ENCODE peak calls at places on chromosome 7, in four cellular contexts. One of them, this sample, is unnamed.

GRCh38 chr7:51309361-51310130 is 7.1 kb downstream of the COBL start:
- DNase-seq in CD4-positive, alpha-beta T cell: no peak
- DNase-seq in astrocyte: no peak
- DNase-seq in heart left ventricle: no peak
- DNase-seq in this sample: no peak

GRCh38 chr7:155792999-155793560 is 19.2 kb downstream of the SHH start:
- DNase-seq in heart left ventricle: no peak
- DNase-seq in astrocyte: no peak
- DNase-seq in CD4-positive, alpha-beta T cell: no peak
- DNase-seq in this sample: no peak

GRCh38 chr7:36607741-36608140 is 116.6 kb downstream of the AOAH start:
- DNase-seq in CD4-positive, alpha-beta T cell: no peak
- DNase-seq in heart left ventricle: no peak
- DNase-seq in astrocyte: no peak
- DNase-seq in this sample: no peak

GRCh38 chr7:131774419-131775220 is 218.2 kb upstream of the PODXL start:
- DNase-seq in heart left ventricle: no peak
- DNase-seq in astrocyte: no peak
- DNase-seq in CD4-positive, alpha-beta T cell: no peak
- DNase-seq in this sample: no peak

GRCh38 chr7:91836065-91836368 is 44.5 kb downstream of the MTERF1 start:
- DNase-seq in heart left ventricle: no peak
- DNase-seq in CD4-positive, alpha-beta T cell: no peak
- DNase-seq in astrocyte: peak; percentile 33
- DNase-seq in this sample: no peak

GRCh38 chr7:157667261-157667660 is 330.5 kb downstream of the DNAJB6 start:
- DNase-seq in heart left ventricle: no peak
- DNase-seq in astrocyte: no peak
- DNase-seq in CD4-positive, alpha-beta T cell: no peak
- DNase-seq in this sample: no peak

GRCh38 chr7:9124320-9124719 is 690.9 kb downstream of the NXPH1 start:
- DNase-seq in heart left ventricle: no peak
- DNase-seq in astrocyte: no peak
- DNase-seq in CD4-positive, alpha-beta T cell: no peak
- DNase-seq in this sample: no peak

GRCh38 chr7:130982160-130982638 is 248.2 kb upstream of the KLF14 start:
- DNase-seq in astrocyte: peak; percentile 53
- DNase-seq in CD4-positive, alpha-beta T cell: no peak
- DNase-seq in heart left ventricle: no peak
- DNase-seq in this sample: peak; percentile 48

GRCh38 chr7:68963547-68963946 is 634.7 kb upstream of the AUTS2 start:
- DNase-seq in CD4-positive, alpha-beta T cell: no peak
- DNase-seq in heart left ventricle: no peak
- DNase-seq in astrocyte: peak; percentile 98
- DNase-seq in this sample: peak; percentile 59

GRCh38 chr7:20520530-20520929 is 94.9 kb upstream of the ABCB5 start:
- DNase-seq in heart left ventricle: no peak
- DNase-seq in CD4-positive, alpha-beta T cell: no peak
- DNase-seq in astrocyte: no peak
- DNase-seq in this sample: no peak

GRCh38 chr7:96526492-96526891 is 183.2 kb downstream of the SEM1 start:
- DNase-seq in astrocyte: no peak
- DNase-seq in heart left ventricle: no peak
- DNase-seq in CD4-positive, alpha-beta T cell: no peak
- DNase-seq in this sample: no peak

GRCh38 chr7:2355079-2356008 is 717 bp downstream of the EIF3B start:
- DNase-seq in heart left ventricle: no peak
- DNase-seq in astrocyte: no peak
- DNase-seq in CD4-positive, alpha-beta T cell: no peak
- DNase-seq in this sample: peak; percentile 91

GRCh38 chr7:56218510-56218909 is 102.3 kb upstream of the NUPR2 start:
- DNase-seq in astrocyte: no peak
- DNase-seq in CD4-positive, alpha-beta T cell: no peak
- DNase-seq in heart left ventricle: no peak
- DNase-seq in this sample: no peak

GRCh38 chr7:155882596-155882995 is 70.3 kb upstream of the SHH start:
- DNase-seq in heart left ventricle: no peak
- DNase-seq in CD4-positive, alpha-beta T cell: no peak
- DNase-seq in astrocyte: peak; percentile 49
- DNase-seq in this sample: no peak

GRCh38 chr7:148303295-148304013 is 287.1 kb upstream of the C7orf33 start:
- DNase-seq in heart left ventricle: peak; percentile 88
- DNase-seq in CD4-positive, alpha-beta T cell: no peak
- DNase-seq in astrocyte: peak; percentile 9
- DNase-seq in this sample: peak; percentile 79
- H3K27ac ChIP-seq in heart left ventricle: peak overlapping the region; percentile 38
- H3K27ac ChIP-seq in CD4-positive, alpha-beta T cell: no peak overlapping the region
- H3K27ac ChIP-seq in astrocyte: no peak overlapping the region
- H3K27ac ChIP-seq in this sample: no peak overlapping the region

DNA sequence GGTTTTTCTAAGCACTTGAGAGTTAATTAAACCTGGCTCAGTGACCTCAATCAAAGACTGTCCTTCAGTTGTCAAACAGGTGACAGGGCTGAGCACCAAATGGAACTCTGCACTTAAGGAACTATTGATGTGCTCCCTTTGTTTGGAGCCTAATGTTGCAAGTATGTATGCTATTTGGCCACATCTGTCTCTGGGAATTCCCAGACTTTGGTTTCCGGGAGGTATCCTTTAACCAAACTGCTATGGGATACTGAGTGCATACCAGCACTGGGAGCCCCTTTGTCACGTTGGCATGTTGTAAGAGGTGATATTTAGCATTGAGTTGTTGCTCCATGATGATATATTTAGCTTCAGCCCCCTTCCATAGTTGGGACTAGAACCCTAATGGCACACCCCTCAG is 25.2 kb downstream of the ASZ1 start:
- DNase-seq in astrocyte: peak; percentile 44
- DNase-seq in CD4-positive, alpha-beta T cell: no peak
- DNase-seq in heart left ventricle: no peak
- DNase-seq in this sample: no peak
- H3K27ac ChIP-seq in astrocyte: no peak overlapping the region
- H3K27ac ChIP-seq in CD4-positive, alpha-beta T cell: no peak overlapping the region
- H3K27ac ChIP-seq in heart left ventricle: no peak overlapping the region
- H3K27ac ChIP-seq in this sample: no peak overlapping the region

DNA sequence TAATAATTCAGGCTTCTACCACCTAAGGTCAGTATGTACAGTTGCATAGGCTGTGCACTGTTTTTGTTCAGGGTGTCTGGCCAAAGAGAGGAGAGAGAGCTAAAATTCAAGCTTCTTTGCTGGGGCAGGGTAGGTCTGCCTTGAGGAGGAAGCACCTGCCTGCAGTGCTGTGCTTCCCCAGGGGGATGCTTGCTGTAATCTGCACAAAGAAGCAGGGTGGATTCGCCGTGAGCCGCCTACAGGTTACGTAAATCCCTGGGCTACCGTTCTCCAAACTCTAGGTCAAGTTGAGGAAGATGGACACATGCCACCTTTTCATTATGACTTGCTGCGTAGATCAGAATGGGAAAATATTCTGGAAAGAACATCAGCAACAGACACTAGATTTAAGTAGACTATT is 543.3 kb downstream of the TNS3 start:
- DNase-seq in astrocyte: no peak
- DNase-seq in CD4-positive, alpha-beta T cell: no peak
- DNase-seq in heart left ventricle: no peak
- DNase-seq in this sample: no peak
- H3K27ac ChIP-seq in astrocyte: no peak overlapping the region
- H3K27ac ChIP-seq in CD4-positive, alpha-beta T cell: no peak overlapping the region
- H3K27ac ChIP-seq in heart left ventricle: peak overlapping the region; percentile 50
- H3K27ac ChIP-seq in this sample: no peak overlapping the region

GRCh38 chr7:10773430-10773829 is 200.2 kb upstream of the PHF14 start:
- DNase-seq in CD4-positive, alpha-beta T cell: no peak
- DNase-seq in heart left ventricle: no peak
- DNase-seq in astrocyte: no peak
- DNase-seq in this sample: no peak
- H3K27ac ChIP-seq in CD4-positive, alpha-beta T cell: no peak overlapping the region
- H3K27ac ChIP-seq in heart left ventricle: no peak overlapping the region
- H3K27ac ChIP-seq in astrocyte: no peak overlapping the region
- H3K27ac ChIP-seq in this sample: no peak overlapping the region

GRCh38 chr7:120731276-120731675 is 126.7 kb downstream of the TSPAN12 start:
- DNase-seq in astrocyte: no peak
- DNase-seq in CD4-positive, alpha-beta T cell: no peak
- DNase-seq in heart left ventricle: no peak
- DNase-seq in this sample: no peak

GRCh38 chr7:120733835-120734234 is 124.1 kb downstream of the TSPAN12 start:
- DNase-seq in CD4-positive, alpha-beta T cell: no peak
- DNase-seq in heart left ventricle: no peak
- DNase-seq in astrocyte: no peak
- DNase-seq in this sample: no peak

GRCh38 chr7:120733143-120733542 is 124.8 kb downstream of the TSPAN12 start:
- DNase-seq in astrocyte: peak; percentile 81
- DNase-seq in heart left ventricle: no peak
- DNase-seq in CD4-positive, alpha-beta T cell: no peak
- DNase-seq in this sample: no peak

GRCh38 chr7:120729300-120729699 is 128.6 kb downstream of the TSPAN12 start:
- DNase-seq in CD4-positive, alpha-beta T cell: no peak
- DNase-seq in heart left ventricle: no peak
- DNase-seq in astrocyte: peak; percentile 6
- DNase-seq in this sample: no peak

DNA sequence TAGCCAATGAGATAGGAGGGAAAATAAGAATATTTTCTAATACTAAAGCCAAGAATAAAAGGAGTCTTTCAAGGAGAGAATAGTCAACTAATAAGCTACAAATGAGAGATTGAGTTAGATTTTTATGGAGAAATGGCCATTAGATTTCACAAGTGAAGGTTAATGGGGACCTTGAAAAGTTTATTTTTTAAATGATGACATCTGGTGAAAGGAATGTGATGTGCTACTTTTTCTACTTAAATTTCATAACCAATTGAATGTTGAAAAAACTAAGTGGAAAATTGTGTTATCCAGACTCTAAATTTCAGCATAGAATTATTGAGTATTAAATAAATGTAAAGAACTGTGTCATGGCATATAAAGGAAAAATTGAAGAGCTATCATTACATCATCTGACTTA is 125.7 kb downstream of the TSPAN12 start:
- DNase-seq in astrocyte: no peak
- DNase-seq in heart left ventricle: no peak
- DNase-seq in CD4-positive, alpha-beta T cell: no peak
- DNase-seq in this sample: no peak
- H3K27ac ChIP-seq in astrocyte: no peak overlapping the region
- H3K27ac ChIP-seq in heart left ventricle: no peak overlapping the region
- H3K27ac ChIP-seq in CD4-positive, alpha-beta T cell: no peak overlapping the region
- H3K27ac ChIP-seq in this sample: no peak overlapping the region

GRCh38 chr7:137001041-137001440 is 132.6 kb downstream of the CHRM2 start:
- DNase-seq in astrocyte: peak; percentile 16
- DNase-seq in heart left ventricle: no peak
- DNase-seq in CD4-positive, alpha-beta T cell: no peak
- DNase-seq in this sample: no peak
- H3K27ac ChIP-seq in astrocyte: peak overlapping the region; percentile 35
- H3K27ac ChIP-seq in heart left ventricle: no peak overlapping the region
- H3K27ac ChIP-seq in CD4-positive, alpha-beta T cell: no peak overlapping the region
- H3K27ac ChIP-seq in this sample: no peak overlapping the region

GRCh38 chr7:65946895-65947294 is 35.1 kb downstream of the GUSB start:
- DNase-seq in heart left ventricle: no peak
- DNase-seq in CD4-positive, alpha-beta T cell: no peak
- DNase-seq in astrocyte: no peak
- DNase-seq in this sample: no peak
- H3K27ac ChIP-seq in heart left ventricle: no peak overlapping the region
- H3K27ac ChIP-seq in CD4-positive, alpha-beta T cell: no peak overlapping the region
- H3K27ac ChIP-seq in astrocyte: peak overlapping the region; percentile 5
- H3K27ac ChIP-seq in this sample: peak overlapping the region; percentile 62

DNA sequence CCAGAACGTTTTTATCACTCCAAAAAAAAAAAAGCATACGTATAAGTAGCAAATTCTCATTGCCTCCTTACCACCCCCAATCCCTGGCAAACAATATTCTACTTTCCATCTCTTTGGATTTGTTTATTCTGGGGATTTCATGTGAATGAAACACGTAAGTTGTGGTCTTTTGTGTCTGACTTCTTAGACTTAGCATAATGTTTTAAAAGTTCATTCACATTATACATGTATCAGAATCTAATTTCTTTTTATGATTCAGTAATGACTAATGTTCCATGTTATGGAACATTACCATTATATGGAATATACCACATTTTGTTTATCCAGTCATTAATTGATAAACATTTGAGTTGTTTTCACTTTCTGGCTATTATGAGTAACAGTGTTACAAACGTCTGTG is 12.5 kb upstream of the KLHL7 start:
- DNase-seq in astrocyte: peak; percentile 58
- DNase-seq in heart left ventricle: no peak
- DNase-seq in CD4-positive, alpha-beta T cell: no peak
- DNase-seq in this sample: peak; percentile 75
- H3K27ac ChIP-seq in astrocyte: peak overlapping the region; percentile 32
- H3K27ac ChIP-seq in heart left ventricle: no peak overlapping the region
- H3K27ac ChIP-seq in CD4-positive, alpha-beta T cell: no peak overlapping the region
- H3K27ac ChIP-seq in this sample: peak overlapping the region; percentile 71

GRCh38 chr7:45086348-45087065 is 2.3 kb downstream of the NACAD start:
- DNase-seq in astrocyte: no peak
- DNase-seq in CD4-positive, alpha-beta T cell: no peak
- DNase-seq in heart left ventricle: peak; percentile 10
- DNase-seq in this sample: peak; percentile 63
- H3K27ac ChIP-seq in astrocyte: no peak overlapping the region
- H3K27ac ChIP-seq in CD4-positive, alpha-beta T cell: no peak overlapping the region
- H3K27ac ChIP-seq in heart left ventricle: no peak overlapping the region
- H3K27ac ChIP-seq in this sample: no peak overlapping the region